ENCODE peak calls at places on chromosomes 13 and 19, in eight cellular contexts. I, V, W, D, U, F, X and Z are unnamed samples.

GRCh38 chr13:108915095-108915633 is 285.8 kb downstream of the MYO16 start:
- DNase-seq in I (peak; percentile 36), V (peak; percentile 48), W (no peak), D (peak; percentile 47), U (no peak), F (peak; percentile 32), X (no peak), Z (no peak)

GRCh38 chr19:10137751-10138682 is 18.3 kb upstream of the EIF3G start:
- DNase-seq in I (no peak), V (no peak), W (no peak), D (no peak), U (no peak), F (no peak), X (no peak), Z (no peak)

GRCh38 chr13:51768976-51769375 is 35.0 kb downstream of the DHRS12 start:
- DNase-seq in I (no peak), V (no peak), W (no peak), D (no peak), U (no peak), F (no peak), X (no peak), Z (no peak)

GRCh38 chr19:30625947-30626346 is 253.8 kb downstream of the ZNF536 start:
- DNase-seq in I (no peak), V (no peak), W (no peak), D (peak; percentile 27), U (no peak), F (no peak), X (no peak), Z (no peak)

GRCh38 chr13:30892966-30893365 is 13.1 kb upstream of the MEDAG start:
- DNase-seq in I (peak; percentile 18), V (no peak), W (peak; percentile 17), D (peak; percentile 84), U (peak; percentile 32), F (no peak), X (no peak), Z (no peak)

GRCh38 chr19:13961826-13962737 is 9.8 kb downstream of the DCAF15 start:
- DNase-seq in I (no peak), V (no peak), W (no peak), D (peak; percentile 81), U (no peak), F (no peak), X (no peak), Z (no peak)

GRCh38 chr19:49119411-49120324 is at the start of gene PPFIA3:
- DNase-seq in I (no peak), V (peak; percentile 21), W (peak; percentile 70), D (peak; percentile 88), U (peak; percentile 45), F (peak; percentile 63), X (no peak), Z (no peak)

GRCh38 chr13:61136101-61136500 is 279.5 kb downstream of the PCDH20 start:
- DNase-seq in I (no peak), V (no peak), W (no peak), D (peak; percentile 45), U (no peak), F (no peak), X (peak; percentile 6), Z (no peak)

GRCh38 chr19:3834349-3835054 is 34.3 kb downstream of the ZFR2 start:
- DNase-seq in I (no peak), V (no peak), W (no peak), D (no peak), U (no peak), F (no peak), X (no peak), Z (no peak)

GRCh38 chr13:59746291-59746962 is 417.3 kb downstream of the DIAPH3 start:
- DNase-seq in I (peak; percentile 19), V (peak; percentile 8), W (no peak), D (no peak), U (no peak), F (peak; percentile 72), X (peak; percentile 35), Z (peak; percentile 23)

GRCh38 chr19:8085606-8086464 is 33.3 kb downstream of the CCL25 start:
- DNase-seq in I (no peak), V (no peak), W (peak; percentile 42), D (peak; percentile 55), U (peak; percentile 21), F (no peak), X (no peak), Z (no peak)

GRCh38 chr19:35843676-35844481 is 8.4 kb downstream of the NPHS1 start:
- DNase-seq in I (peak; percentile 28), V (no peak), W (peak; percentile 49), D (peak; percentile 59), U (peak; percentile 49), F (peak; percentile 3), X (no peak), Z (no peak)

GRCh38 chr13:27372896-27373295 is 51.5 kb upstream of the GTF3A start:
- DNase-seq in I (no peak), V (no peak), W (peak; percentile 72), D (peak; percentile 48), U (no peak), F (no peak), X (no peak), Z (no peak)

GRCh38 chr19:55487884-55488687 is at the start of gene SSC5D:
- DNase-seq in I (no peak), V (no peak), W (no peak), D (peak; percentile 58), U (no peak), F (no peak), X (no peak), Z (no peak)

GRCh38 chr13:39417131-39417530 is 185.9 kb downstream of the LHFPL6 start:
- DNase-seq in I (no peak), V (no peak), W (no peak), D (peak; percentile 58), U (no peak), F (no peak), X (no peak), Z (no peak)

GRCh38 chr13:73065665-73066350 is 7.0 kb downstream of the KLF5 start:
- DNase-seq in I (no peak), V (no peak), W (peak; percentile 68), D (peak; percentile 61), U (no peak), F (peak; percentile 79), X (no peak), Z (no peak)

GRCh38 chr19:29537181-29537580 is 11.4 kb downstream of the VSTM2B start:
- DNase-seq in I (no peak), V (no peak), W (no peak), D (no peak), U (no peak), F (no peak), X (no peak), Z (no peak)

GRCh38 chr19:40811478-40812341 is 12.7 kb downstream of the EGLN2 start:
- DNase-seq in I (no peak), V (no peak), W (peak; percentile 33), D (peak; percentile 77), U (peak; percentile 46), F (no peak), X (no peak), Z (no peak)